ENCODE peak calls at places on chromosome 2, in five cellular contexts. A is HCT116, G is GM12878, P is HepG2, U is K562. J is an unnamed sample.

GRCh38 chr2:215415820-215416613 is 19.9 kb downstream of the FN1 start:
- DNase-seq in A (no peak), P (no peak), G (no peak), U (no peak), J (no peak)

GRCh38 chr2:112031473-112031872 is 23.6 kb upstream of the TMEM87B start:
- DNase-seq in U (no peak), P (no peak), A (no peak), G (no peak), J (peak)

GRCh38 chr2:206211657-206212255 is 52.1 kb downstream of the EEF1B2 start:
- DNase-seq in G (no peak), U (no peak), P (no peak), A (no peak), J (no peak)

GRCh38 chr2:177254433-177255226 is 9.9 kb downstream of the NFE2L2 start:
- DNase-seq in G (no peak), P (peak), U (peak), A (peak), J (peak)

GRCh38 chr2:10922307-10923006 is 10.7 kb downstream of the KCNF1 start:
- DNase-seq in G (no peak), A (no peak), U (no peak), P (no peak), J (no peak)

GRCh38 chr2:85765081-85765731 is 11.4 kb downstream of the ATOH8 start:
- DNase-seq in G (no peak), U (no peak), P (no peak), A (no peak), J (no peak)

GRCh38 chr2:191693151-191693550 is 15.2 kb downstream of the NABP1 start:
- DNase-seq in U (no peak), P (no peak), A (no peak), G (no peak), J (no peak)

GRCh38 chr2:24908316-24908937 is 11.6 kb downstream of the ADCY3 start:
- DNase-seq in U (no peak), G (no peak), A (no peak), P (no peak), J (no peak)

GRCh38 chr2:65416945-65417344 is 15.5 kb downstream of the SPRED2 start:
- DNase-seq in G (no peak), P (no peak), U (no peak), A (no peak), J (no peak)

DNA sequence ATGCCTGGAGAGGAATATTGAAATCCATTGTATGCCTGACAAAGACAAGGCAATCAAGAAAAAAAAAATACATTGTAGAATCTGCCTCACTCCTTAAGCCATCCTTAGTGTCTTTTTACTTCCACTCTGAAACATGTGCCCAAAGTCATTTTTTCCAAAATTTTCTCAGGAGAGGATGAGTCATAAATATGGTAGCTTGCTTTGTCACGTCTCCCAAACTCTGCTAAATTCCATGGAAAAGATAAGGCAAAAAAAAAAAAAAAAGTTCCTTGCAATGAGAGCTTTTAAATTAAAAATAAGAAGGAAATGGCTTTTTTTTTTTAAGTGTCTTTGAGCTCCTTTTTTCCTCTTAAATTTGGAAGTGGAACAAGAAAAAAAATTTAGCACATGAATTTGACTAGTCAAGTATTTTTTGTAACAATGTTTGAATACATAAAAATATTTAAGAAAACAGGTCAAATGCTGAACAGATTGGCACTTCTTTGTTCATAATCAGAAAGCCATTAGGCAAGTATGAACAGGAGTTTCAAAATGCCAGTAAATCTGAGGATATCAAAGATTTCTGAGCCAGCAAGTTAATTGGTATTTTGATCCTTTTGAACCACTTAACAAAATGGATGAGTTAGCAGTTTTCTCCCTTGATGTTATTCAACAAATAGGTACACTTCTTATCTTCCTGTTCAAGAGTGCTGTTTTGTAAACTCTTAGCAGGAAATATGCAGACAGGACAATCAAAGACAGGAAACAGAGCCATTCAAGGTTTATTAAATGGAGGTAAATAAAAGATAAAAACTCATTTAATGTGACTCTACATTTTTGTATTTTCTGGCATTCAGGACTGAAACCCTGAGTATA is 247.3 kb upstream of the SP5 start:
- DNase-seq in G (no peak), P (no peak), A (no peak), U (no peak), J (no peak)
- TF ChIP-seq SRF in G (no peak), P (no peak), A (no peak), U (no peak), J (no peak)

DNA sequence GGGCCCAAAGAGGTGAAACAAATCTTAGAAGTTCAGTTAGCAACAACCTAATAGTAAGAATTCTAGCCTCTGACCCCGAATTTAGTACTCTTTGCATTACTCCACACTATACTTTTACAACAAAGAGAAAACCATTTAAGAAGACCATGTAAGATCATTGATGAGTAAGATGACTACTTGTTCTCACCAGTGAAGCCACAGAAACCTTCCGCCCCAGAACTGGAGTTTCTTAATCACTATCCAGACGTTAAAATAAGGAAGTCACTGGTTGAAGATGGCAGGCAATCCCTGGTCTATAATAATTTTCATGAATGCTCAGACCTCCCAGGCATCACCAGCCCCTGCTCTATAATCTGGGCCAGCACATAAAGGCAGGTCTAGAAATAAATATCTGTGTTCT is 95.0 kb downstream of the TMEM163 start:
- DNase-seq in U (no peak), A (no peak), G (peak), P (no peak), J (no peak)
- TF ChIP-seq SRF in U (no peak), A (no peak), G (no peak), P (no peak), J (no peak)

GRCh38 chr2:40103590-40103989 is 324.5 kb upstream of the THUMPD2 start:
- DNase-seq in U (no peak), G (no peak), A (no peak), P (no peak), J (no peak)
- TF ChIP-seq SRF in U (no peak), G (no peak), A (no peak), P (no peak), J (no peak)

GRCh38 chr2:99431587-99432275 is 58.1 kb downstream of the REV1 start:
- DNase-seq in P (no peak), U (no peak), G (no peak), A (no peak), J (no peak)

GRCh38 chr2:99439989-99440388 is 49.8 kb downstream of the REV1 start:
- DNase-seq in U (no peak), G (no peak), P (no peak), A (no peak), J (no peak)

GRCh38 chr2:99442837-99443236 is 47.0 kb downstream of the REV1 start:
- DNase-seq in A (no peak), P (no peak), U (no peak), G (no peak), J (no peak)

DNA sequence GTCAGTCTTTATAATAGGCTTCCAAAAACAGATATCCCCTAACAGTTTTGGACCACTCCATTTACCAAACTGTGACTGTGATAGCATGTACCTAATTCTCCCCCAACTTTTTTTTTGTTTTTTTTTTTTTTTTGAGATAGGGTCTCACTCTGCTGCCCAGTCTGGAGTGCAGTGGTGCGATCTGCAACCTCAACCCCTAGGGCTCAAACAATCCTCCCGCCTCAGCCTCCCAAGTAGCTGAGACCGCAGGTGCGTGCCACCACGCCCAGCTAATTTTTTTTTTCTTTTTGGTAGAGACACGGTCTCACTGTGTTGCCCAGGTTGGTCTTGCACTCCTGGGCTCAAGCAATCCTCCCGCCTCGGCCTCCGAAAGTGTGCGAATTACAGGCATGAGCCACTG is 52.9 kb downstream of the REV1 start:
- DNase-seq in A (no peak), G (no peak), U (no peak), P (no peak), J (no peak)
- TF ChIP-seq SRF in A (no peak), G (no peak), U (no peak), P (no peak), J (no peak)